ENCODE peak calls at places on chromosome 5, in four cellular contexts. C is GM04503, D is T-helper 17 cell, F is anterior cingulate cortex. J is an unnamed sample.

GRCh38 chr5:178334856-178335255 is 102.3 kb upstream of the PHYKPL start:
- DNase-seq in C (no peak), D (no peak), F (no peak), J (no peak)

GRCh38 chr5:150129813-150130492 is 25.7 kb downstream of the PDGFRB start:
- DNase-seq in C (no peak), D (no peak), F (peak; percentile 29), J (peak; percentile 23)

GRCh38 chr5:86679949-86680348 is 62.2 kb downstream of the COX7C start:
- DNase-seq in C (no peak), D (no peak), F (no peak), J (no peak)

GRCh38 chr5:154694159-154694558 is 61.0 kb upstream of the LARP1 start:
- DNase-seq in C (no peak), D (no peak), F (no peak), J (no peak)

GRCh38 chr5:132414634-132415377 is 45.3 kb downstream of the SLC22A5 start:
- DNase-seq in C (no peak), D (no peak), F (no peak), J (no peak)

GRCh38 chr5:1091632-1092031 is 20.2 kb downstream of the SLC12A7 start:
- DNase-seq in C (no peak), D (no peak), F (no peak), J (no peak)

GRCh38 chr5:160359816-160360215 is 10.6 kb downstream of the C1QTNF2 start:
- DNase-seq in C (no peak), D (no peak), F (no peak), J (no peak)

GRCh38 chr5:89297111-89297510 is 414.1 kb upstream of the MEF2C start:
- DNase-seq in C (no peak), D (no peak), F (no peak), J (no peak)

GRCh38 chr5:119537704-119538103 is 85.4 kb downstream of the HSD17B4 start:
- DNase-seq in C (no peak), D (no peak), F (no peak), J (no peak)

GRCh38 chr5:81850494-81850893 is 99.6 kb upstream of the SSBP2 start:
- DNase-seq in C (peak; percentile 28), D (no peak), F (no peak), J (no peak)

GRCh38 chr5:57346336-57346735 is 136.3 kb downstream of the ACTBL2 start:
- DNase-seq in C (no peak), D (no peak), F (no peak), J (no peak)

GRCh38 chr5:98927988-98928801 is 612 bp downstream of the CHD1 start:
- DNase-seq in C (no peak), D (peak; percentile 25), F (peak; percentile 46), J (no peak)

GRCh38 chr5:134132372-134133212 is 18.1 kb downstream of the TCF7 start:
- DNase-seq in C (no peak), D (peak; percentile 83), F (no peak), J (peak; percentile 93)

GRCh38 chr5:138760448-138761110 is 7.4 kb downstream of the CTNNA1 start:
- DNase-seq in C (no peak), D (no peak), F (no peak), J (no peak)

GRCh38 chr5:111742595-111742994 is 14.4 kb downstream of the NREP start:
- DNase-seq in C (peak; percentile 92), D (no peak), F (no peak), J (no peak)

GRCh38 chr5:134268019-134268601 is 42.2 kb upstream of the PPP2CA start:
- DNase-seq in C (no peak), D (no peak), F (no peak), J (no peak)

GRCh38 chr5:38207343-38207742 is 51.0 kb upstream of the EGFLAM start:
- DNase-seq in C (no peak), D (no peak), F (no peak), J (no peak)

GRCh38 chr5:180804129-180804601 is 1.6 kb upstream of the MGAT1 start:
- DNase-seq in C (no peak), D (no peak), F (no peak), J (peak; percentile 38)